ENCODE peak calls at places on chromosomes 4 and X, in six cellular contexts. L is transverse colon; M is naive thymus-derived CD4-positive, alpha-beta T cell; T is lower lobe of right lung; R is pancreas; C is GM23248. A is an unnamed sample. For H3K4me1, the result is how much of the 10 kb centered on the place peaks cover.

GRCh38 chrX:1400731-1401471 is 9.0 kb upstream of the SLC25A6 start:
- DNase-seq in R (peak), C (no peak), M (no peak), L (no peak), T (peak), A (peak)

GRCh38 chr4:110196206-110196870 is 2.1 kb downstream of the ELOVL6 start:
- DNase-seq in L (peak), R (peak), M (peak), C (peak), T (peak), A (peak)

GRCh38 chr4:36414248-36414647 is 132.8 kb downstream of the DTHD1 start:
- DNase-seq in L (no peak), R (no peak), M (peak), C (no peak), T (no peak), A (no peak)

GRCh38 chrX:37509349-37509748 is 62.1 kb upstream of the LANCL3 start:
- DNase-seq in R (no peak), L (no peak), T (no peak), M (no peak), C (peak), A (no peak)

GRCh38 chr4:158824425-158825274 is 55.8 kb downstream of the FNIP2 start:
- DNase-seq in L (no peak), R (no peak), C (peak), T (no peak), M (no peak), A (no peak)

GRCh38 chrX:41653125-41653524 is 35.6 kb upstream of the GPR34 start:
- DNase-seq in L (no peak), M (no peak), T (no peak), R (no peak), C (no peak), A (no peak)

GRCh38 chr4:70530997-70531396 is 12.6 kb downstream of the AMTN start:
- DNase-seq in C (no peak), T (no peak), R (no peak), M (no peak), L (no peak), A (peak)

GRCh38 chr4:185911556-185912064 is 99.6 kb upstream of the SORBS2 start:
- DNase-seq in M (no peak), C (peak), T (no peak), L (no peak), R (no peak), A (no peak)

GRCh38 chr4:103244251-103244650 is 46.1 kb upstream of the CENPE start:
- DNase-seq in M (no peak), L (no peak), R (no peak), T (no peak), C (peak), A (no peak)

GRCh38 chr4:118948545-118949144 is 60.0 kb downstream of the SYNPO2 start:
- DNase-seq in R (no peak), C (peak), M (no peak), L (no peak), T (no peak), A (no peak)

GRCh38 chr4:142407569-142407968 is 438.5 kb downstream of the INPP4B start:
- DNase-seq in M (no peak), C (peak), L (no peak), T (no peak), R (no peak), A (no peak)

GRCh38 chr4:85132570-85132969 is 166.1 kb upstream of the WDFY3 start:
- DNase-seq in C (no peak), R (no peak), M (no peak), T (no peak), L (no peak), A (no peak)

GRCh38 chrX:77742788-77743476 is 43.1 kb downstream of the ATRX start:
- DNase-seq in L (no peak), M (no peak), R (no peak), C (peak), T (no peak), A (no peak)

GRCh38 chrX:39690541-39691415 is 407.0 kb downstream of the BCOR start:
- DNase-seq in M (no peak), R (no peak), C (no peak), T (no peak), L (peak), A (no peak)

GRCh38 chrX:35380808-35381700 is 417.1 kb upstream of the MAGEB16 start:
- DNase-seq in C (peak), R (no peak), T (no peak), M (no peak), L (no peak), A (no peak)

GRCh38 chrX:97806238-97806637 is 922.5 kb downstream of the RPA4 start:
- DNase-seq in R (no peak), T (no peak), M (no peak), L (no peak), C (peak), A (no peak)

GRCh38 chr4:95761871-95762270 is 78.0 kb upstream of the PDHA2 start:
- DNase-seq in R (no peak), M (no peak), C (no peak), L (no peak), T (no peak), A (no peak)

GRCh38 chrX:71941771-71942170 is 31.1 kb downstream of the NHSL2 start:
- DNase-seq in C (peak), T (no peak), M (no peak), R (no peak), L (peak), A (no peak)
- H3K4me1 ChIP-seq in C (under half), T (under half), M (under half), R (under half), L (under half), A (under half)

DNA sequence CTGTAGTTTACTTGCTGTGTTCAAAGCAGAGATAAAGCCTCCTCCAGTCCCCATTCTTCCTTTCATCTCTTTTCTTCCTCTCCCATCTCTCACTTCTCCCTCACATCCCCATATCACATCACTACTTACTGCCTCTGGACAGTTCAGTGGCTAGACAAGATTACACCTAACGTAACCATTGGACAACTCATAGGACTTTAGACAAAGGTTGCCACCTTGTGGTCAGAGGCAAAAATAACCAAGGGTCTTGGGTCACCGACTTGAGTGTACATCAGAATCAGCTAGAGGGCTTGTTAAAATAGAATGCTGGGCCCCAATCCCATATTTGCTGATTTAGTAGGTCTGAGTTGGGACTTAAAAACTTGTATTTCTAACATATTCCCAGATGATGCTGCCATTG is 109.3 kb upstream of the DGKK start:
- DNase-seq in L (peak), C (peak), R (no peak), M (peak), T (no peak), A (no peak)
- H3K4me3 ChIP-seq in L (no peak), C (no peak), R (no peak), M (no peak), T (no peak), A (no peak)

GRCh38 chr4:112277220-112277619 is 8.5 kb downstream of the TIFA start:
- DNase-seq in R (no peak), C (no peak), L (no peak), T (no peak), M (no peak), A (no peak)
- H3K27ac ChIP-seq in R (peak), C (no peak), L (no peak), T (no peak), M (no peak), A (no peak)

GRCh38 chr4:666436-666810 is 7.7 kb downstream of the ATP5ME start:
- DNase-seq in T (peak), L (no peak), M (no peak), C (no peak), R (no peak), A (no peak)
- H3K4me1 ChIP-seq in T (under half), L (under half), M (under half), C (under half), R (under half), A (under half)

GRCh38 chrX:150366951-150367545 is 3.9 kb downstream of the MAMLD1 start:
- DNase-seq in R (no peak), L (no peak), M (no peak), T (no peak), C (peak), A (no peak)
- H3K4me3 ChIP-seq in R (peak), L (no peak), M (no peak), T (peak), C (peak), A (peak)

GRCh38 chr4:78629991-78630541 is 78.5 kb downstream of the ANXA3 start:
- DNase-seq in L (peak), T (peak), R (no peak), M (no peak), C (no peak), A (no peak)
- H3K27ac ChIP-seq in L (peak), T (peak), R (peak), M (no peak), C (no peak), A (no peak)

GRCh38 chrX:108731144-108731543 is 5.2 kb downstream of the IRS4 start:
- DNase-seq in M (no peak), R (no peak), L (no peak), T (no peak), C (no peak), A (no peak)

GRCh38 chrX:108722561-108722960 is 13.8 kb downstream of the IRS4 start:
- DNase-seq in M (no peak), R (no peak), T (no peak), L (no peak), C (no peak), A (no peak)

GRCh38 chrX:108726748-108727147 is 9.6 kb downstream of the IRS4 start:
- DNase-seq in L (no peak), R (no peak), C (no peak), M (no peak), T (no peak), A (no peak)
- H3K4me1 ChIP-seq in L (under half), R (under half), C (under half), M (under half), T (under half), A (under half)

GRCh38 chrX:45768666-45769065 is 568.0 kb upstream of the DIPK2B start:
- DNase-seq in C (peak), M (no peak), L (no peak), R (no peak), T (no peak), A (no peak)
- H3K4me3 ChIP-seq in C (peak), M (peak), L (peak), R (peak), T (peak), A (peak)

DNA sequence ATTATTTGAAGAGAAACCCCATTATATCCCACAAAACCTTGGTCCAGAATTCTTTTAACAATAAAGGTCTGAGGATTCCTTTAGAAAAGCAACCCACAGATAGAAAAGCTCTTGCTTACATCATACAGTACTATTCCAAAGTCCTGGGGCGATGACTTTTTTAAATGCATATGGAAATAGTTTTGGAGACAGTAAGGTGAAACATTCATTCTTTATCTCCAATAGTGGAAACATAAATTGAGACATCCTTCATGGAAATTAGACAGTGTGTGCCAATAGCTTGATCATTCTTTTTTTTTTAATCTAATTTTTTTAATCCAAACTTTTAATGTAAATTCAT is 85.7 kb upstream of the UCP1 start:
- DNase-seq in R (no peak), M (no peak), C (peak), T (no peak), L (no peak), A (no peak)
- H3K27ac ChIP-seq in R (no peak), M (no peak), C (no peak), T (no peak), L (no peak), A (no peak)

A was measured in upper lobe of right lung.